ENCODE peak calls at places on chromosomes 12 and 14, in five cellular contexts. H is colonic mucosa, T is tibial artery, V is astrocyte, J is H9. M is an unnamed sample.

GRCh38 chr14:40164083-40164482 is 731.9 kb upstream of the FBXO33 start:
- DNase-seq in H (no peak), J (no peak), T (no peak), V (peak; percentile 63), M (no peak)

GRCh38 chr14:93219103-93219726 is 12.2 kb downstream of the UBR7 start:
- DNase-seq in J (no peak), V (peak; percentile 46), T (no peak), H (peak; percentile 48), M (no peak)

GRCh38 chr12:53051058-53051880 is 1.4 kb downstream of the TNS2 start:
- DNase-seq in T (peak; percentile 97), V (no peak), H (peak; percentile 62), J (no peak), M (peak; percentile 50)

GRCh38 chr12:84572186-84572585 is 340.4 kb downstream of the SLC6A15 start:
- DNase-seq in T (no peak), H (no peak), V (peak; percentile 0), J (no peak), M (no peak)

GRCh38 chr14:104794099-104794498 is 1.4 kb downstream of the AKT1 start:
- DNase-seq in H (peak; percentile 77), V (peak; percentile 47), J (peak; percentile 79), T (no peak), M (peak; percentile 65)

GRCh38 chr14:54169254-54169924 is 212.8 kb upstream of the BMP4 start:
- DNase-seq in H (no peak), T (no peak), J (no peak), V (peak; percentile 18), M (no peak)

GRCh38 chr14:35969310-35969709 is 143.2 kb downstream of the BRMS1L start:
- DNase-seq in H (no peak), J (no peak), V (no peak), T (no peak), M (no peak)

GRCh38 chr12:23431006-23431405 is 518.5 kb downstream of the SOX5 start:
- DNase-seq in J (no peak), H (no peak), T (no peak), V (peak; percentile 50), M (no peak)

GRCh38 chr12:10048531-10048930 is 18.0 kb downstream of the CLEC9A start:
- DNase-seq in T (no peak), J (no peak), H (no peak), V (no peak), M (no peak)

GRCh38 chr14:75229923-75230792 is 48.5 kb upstream of the FOS start:
- DNase-seq in V (peak; percentile 69), T (no peak), H (peak; percentile 66), J (no peak), M (peak; percentile 72)

GRCh38 chr12:64318605-64319004 is 72.0 kb downstream of the C12orf56 start:
- DNase-seq in V (no peak), J (peak; percentile 90), H (no peak), T (no peak), M (no peak)

GRCh38 chr14:93173943-93174395 is 10.7 kb downstream of the MOAP1 start:
- DNase-seq in H (no peak), J (no peak), V (peak; percentile 20), T (no peak), M (no peak)

DNA sequence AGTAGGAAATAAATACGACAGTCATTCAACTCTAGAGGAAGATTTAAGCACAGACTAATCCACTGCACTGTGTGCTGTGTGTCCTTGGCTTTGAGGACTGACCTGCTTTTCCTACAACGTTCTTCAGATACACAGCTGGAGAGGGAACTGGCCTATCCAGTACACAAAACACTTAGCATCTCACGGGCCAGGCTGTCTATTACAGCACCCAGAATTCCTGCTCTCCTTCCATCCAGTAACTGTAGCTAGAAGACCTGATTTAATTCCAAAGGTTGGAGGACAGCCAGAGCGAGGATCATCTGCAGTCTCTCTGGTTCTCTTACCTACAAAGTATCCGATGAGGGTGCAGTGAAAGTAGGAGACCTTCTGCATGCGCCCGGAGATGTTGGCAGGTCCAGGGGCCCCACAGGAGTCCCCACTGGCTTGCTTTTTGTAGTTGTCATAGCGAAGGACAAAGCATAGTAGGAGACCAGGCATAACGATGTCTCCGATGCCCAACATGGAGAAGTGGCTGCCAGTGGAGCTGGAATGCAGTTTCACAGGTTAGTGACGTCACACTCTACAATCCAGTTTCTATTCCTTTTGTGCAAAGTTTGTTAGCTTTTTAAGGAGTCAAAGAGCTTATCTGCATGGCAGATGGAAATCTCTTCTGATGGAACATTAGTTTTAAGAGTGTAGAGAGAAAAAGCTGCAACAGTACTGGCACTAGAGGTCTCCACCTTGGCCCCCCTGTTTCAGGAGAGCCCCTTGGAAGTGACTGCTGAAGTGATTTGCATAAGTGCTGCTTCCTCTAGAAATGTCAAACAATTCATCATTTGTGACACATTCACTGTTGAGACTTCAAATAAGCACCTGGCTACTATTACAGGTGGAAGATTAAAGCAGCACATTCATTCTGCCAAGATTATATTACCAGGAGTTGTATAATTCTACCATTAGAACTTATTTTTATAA is 41.7 kb downstream of the ACADS start:
- DNase-seq in V (no peak), H (no peak), T (no peak), J (no peak), M (no peak)
- TF ChIP-seq CTCF in V (no peak), H (no peak), T (no peak), J (no peak), M (no peak)

GRCh38 chr12:1591029-1591428 is 3.4 kb downstream of the FBXL14 start:
- DNase-seq in T (no peak), H (peak; percentile 63), J (no peak), V (no peak), M (peak; percentile 69)
- H3K4me1 ChIP-seq in T (peaks cover 54% of the 10 kb centered on the region), H (peaks cover 3% of the 10 kb centered on the region), J (peaks cover 15% of the 10 kb centered on the region), V (peaks cover 64% of the 10 kb centered on the region), M (peaks cover 53% of the 10 kb centered on the region)

DNA sequence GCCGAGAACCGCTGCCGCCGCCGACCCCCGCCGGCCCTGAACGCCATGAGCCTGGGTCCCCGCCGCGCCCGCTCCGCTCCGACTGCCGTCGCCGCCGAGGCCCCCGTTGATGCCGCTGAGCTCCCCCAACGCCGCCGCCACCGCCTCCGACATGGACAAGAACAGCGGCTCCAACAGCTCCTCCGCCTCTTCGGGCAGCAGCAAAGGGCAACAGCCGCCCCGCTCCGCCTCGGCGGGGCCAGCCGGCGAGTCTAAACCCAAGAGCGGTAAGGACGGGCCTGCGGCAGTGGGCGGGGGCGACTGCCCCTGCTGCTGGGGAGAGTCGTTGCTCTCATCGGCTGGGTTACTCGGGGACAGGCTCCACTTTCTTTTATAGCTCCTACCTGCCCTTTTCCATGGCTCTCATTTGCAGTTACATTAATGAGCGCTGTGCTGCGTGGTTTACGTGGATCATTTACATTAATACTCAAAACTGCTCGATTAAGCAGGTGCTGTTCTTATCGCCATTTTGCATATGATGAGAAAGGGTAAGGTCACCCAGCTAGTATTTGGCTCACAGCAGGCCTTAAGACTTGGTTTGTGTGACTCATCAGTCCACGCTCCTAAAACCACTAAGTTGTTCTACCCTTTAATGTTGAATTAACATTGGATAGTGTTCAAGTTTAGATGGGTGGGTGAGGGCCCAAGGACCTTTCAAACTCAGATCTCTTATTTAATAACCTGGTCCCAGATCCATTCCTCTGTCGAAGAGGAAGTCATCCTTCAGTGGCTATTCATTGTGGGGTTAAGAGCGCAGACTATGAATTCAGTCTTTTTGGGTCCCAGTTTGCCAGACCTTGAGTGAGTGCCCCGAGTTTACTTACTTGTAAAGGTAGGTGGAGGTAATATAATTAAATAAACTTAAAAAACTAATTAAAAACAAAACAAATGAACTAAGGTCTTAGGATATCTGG is 823 bp downstream of the RNF10 start:
- DNase-seq in V (peak; percentile 88), T (peak; percentile 28), H (peak; percentile 46), J (peak; percentile 58), M (peak; percentile 58)
- TF ChIP-seq CTCF in V (no peak), T (no peak), H (no peak), J (peak; percentile 20), M (no peak)

GRCh38 chr12:57746025-57746424 is 1.2 kb downstream of the TSPAN31 start:
- DNase-seq in T (no peak), V (no peak), J (no peak), H (no peak), M (no peak)

GRCh38 chr12:57743769-57744168 is 1.1 kb upstream of the TSPAN31 start:
- DNase-seq in T (no peak), V (no peak), J (no peak), H (no peak), M (no peak)

GRCh38 chr12:57745485-57745881 is 644 bp downstream of the TSPAN31 start:
- DNase-seq in T (no peak), V (no peak), J (no peak), H (no peak), M (peak; percentile 31)

GRCh38 chr12:57744194-57744776 is 554 bp upstream of the TSPAN31 start:
- DNase-seq in V (no peak), J (no peak), T (peak; percentile 66), H (peak; percentile 76), M (peak; percentile 84)

GRCh38 chr12:57744777-57745484 is at the start of gene TSPAN31:
- DNase-seq in J (peak; percentile 98), T (peak; percentile 99), V (peak; percentile 97), H (peak; percentile 98), M (peak; percentile 99)
- H3K4me1 ChIP-seq in J (peaks cover 2% of the 10 kb centered on the region), T (peaks cover 11% of the 10 kb centered on the region), V (peaks cover 5% of the 10 kb centered on the region), H (no peaks in the 10 kb centered on the region), M (peaks cover 7% of the 10 kb centered on the region)

GRCh38 chr14:103361868-103362267 is 23.3 kb upstream of the MARK3 start:
- DNase-seq in H (no peak), V (peak; percentile 96), J (no peak), T (no peak), M (no peak)
- TF ChIP-seq CTCF in H (no peak), V (no peak), J (no peak), T (no peak), M (no peak)

GRCh38 chr12:128795530-128796361 is 28.0 kb downstream of the SLC15A4 start:
- DNase-seq in J (no peak), T (no peak), V (no peak), H (no peak), M (no peak)

GRCh38 chr12:128792881-128793280 is 30.9 kb downstream of the SLC15A4 start:
- DNase-seq in J (no peak), T (no peak), H (no peak), V (no peak), M (no peak)

GRCh38 chr12:128792398-128792797 is 31.4 kb downstream of the SLC15A4 start:
- DNase-seq in V (no peak), T (no peak), H (no peak), J (no peak), M (no peak)

GRCh38 chr12:128796439-128797118 is 27.2 kb downstream of the SLC15A4 start:
- DNase-seq in H (no peak), T (no peak), V (no peak), J (no peak), M (no peak)

GRCh38 chr12:128794661-128795529 is 28.9 kb downstream of the SLC15A4 start:
- DNase-seq in T (no peak), J (no peak), H (no peak), V (no peak), M (no peak)
- H3K4me1 ChIP-seq in T (no peaks in the 10 kb centered on the region), J (no peaks in the 10 kb centered on the region), H (no peaks in the 10 kb centered on the region), V (peaks cover 26% of the 10 kb centered on the region), M (no peaks in the 10 kb centered on the region)

GRCh38 chr12:116863275-116863767 is 17.9 kb downstream of the HRK start:
- DNase-seq in J (peak; percentile 88), V (peak; percentile 46), H (peak; percentile 57), T (no peak), M (no peak)
- TF ChIP-seq CTCF in J (peak; percentile 92), V (peak; percentile 51), H (peak; percentile 43), T (peak; percentile 11), M (peak; percentile 43)

DNA sequence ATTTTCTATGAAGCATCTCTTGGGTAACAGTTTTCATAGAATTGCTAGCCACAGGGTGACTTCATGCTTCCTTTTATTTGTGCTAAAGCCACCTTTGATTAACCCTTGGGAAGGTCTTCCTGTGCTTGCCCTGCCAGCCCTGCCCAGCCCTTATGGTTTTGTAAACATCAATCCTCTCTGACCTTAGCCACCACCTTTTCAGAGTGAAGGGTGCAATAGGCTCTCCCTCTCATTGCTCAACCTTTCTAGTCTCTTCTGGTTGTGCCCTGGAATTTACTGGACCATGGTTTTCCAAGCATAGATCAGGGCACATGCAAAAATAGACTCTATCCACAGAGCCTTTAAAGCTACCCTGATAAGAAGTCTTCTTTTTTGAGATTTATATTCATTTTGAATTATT is 77.7 kb upstream of the FRMD6 start:
- DNase-seq in T (no peak), H (no peak), V (no peak), J (no peak), M (no peak)
- H3K4me1 ChIP-seq in T (no peaks in the 10 kb centered on the region), H (no peaks in the 10 kb centered on the region), V (peaks cover 23% of the 10 kb centered on the region), J (peaks cover 2% of the 10 kb centered on the region), M (no peaks in the 10 kb centered on the region)

M was measured in mucosa of descending colon.